ENCODE peak calls at places on chromosomes 2 and 18, in seven cellular contexts. G is adrenal gland; R is MM.1S; H is GM12864; N is CD4-positive, alpha-beta memory T cell; Z is cardiac fibroblast; X is OCI-LY7. U is an unnamed sample.

GRCh38 chr18:9720327-9720726 is 12.2 kb downstream of the RAB31 start:
- DNase-seq in X (no peak), G (no peak), Z (no peak), N (no peak), R (no peak), H (no peak), U (no peak)

GRCh38 chr18:5463390-5463789 is 80.4 kb downstream of the EPB41L3 start:
- DNase-seq in G (no peak), N (no peak), Z (peak), X (no peak), H (no peak), R (no peak), U (no peak)

GRCh38 chr2:80852808-80853139 is 548.2 kb upstream of the LRRTM1 start:
- DNase-seq in G (no peak), R (peak), N (no peak), H (no peak), X (peak), Z (no peak), U (no peak)

GRCh38 chr2:48914477-48915077 is 159.1 kb upstream of the LHCGR start:
- DNase-seq in R (peak), Z (no peak), N (no peak), G (no peak), H (no peak), X (no peak), U (no peak)

GRCh38 chr2:75595541-75596395 is 35.0 kb upstream of the EVA1A start:
- DNase-seq in G (no peak), Z (peak), X (no peak), H (no peak), R (no peak), N (no peak), U (no peak)

GRCh38 chr2:230774348-230774951 is 61.8 kb downstream of the CAB39 start:
- DNase-seq in R (no peak), G (no peak), H (no peak), X (no peak), Z (peak), N (no peak), U (no peak)

GRCh38 chr2:33213244-33213643 is 263.2 kb upstream of the RASGRP3 start:
- DNase-seq in R (no peak), H (no peak), G (no peak), Z (peak), X (no peak), N (no peak), U (no peak)

GRCh38 chr18:46427216-46427995 is 229.6 kb downstream of the LOXHD1 start:
- DNase-seq in X (no peak), R (no peak), H (no peak), N (no peak), G (no peak), Z (no peak), U (no peak)

GRCh38 chr18:28689591-28689990 is 512.7 kb upstream of the CDH2 start:
- DNase-seq in N (no peak), X (no peak), H (no peak), G (no peak), R (no peak), Z (no peak), U (no peak)

GRCh38 chr18:815353-815752 is 3.3 kb upstream of the YES1 start:
- DNase-seq in H (no peak), X (no peak), G (no peak), N (no peak), R (no peak), Z (no peak), U (no peak)

GRCh38 chr2:16407358-16407757 is 258.3 kb downstream of the CYRIA start:
- DNase-seq in R (no peak), G (no peak), Z (no peak), X (no peak), N (no peak), H (no peak), U (no peak)

GRCh38 chr2:73896362-73897239 is 3.8 kb downstream of the ACTG2 start:
- DNase-seq in H (no peak), R (no peak), X (no peak), Z (peak), G (no peak), N (peak), U (peak)

GRCh38 chr2:48043746-48044145 is 137.4 kb upstream of the FBXO11 start:
- DNase-seq in R (no peak), H (no peak), Z (peak), G (no peak), X (no peak), N (no peak), U (no peak)

GRCh38 chr2:70895998-70896764 is 39.5 kb upstream of the ATP6V1B1 start:
- DNase-seq in H (no peak), G (no peak), R (no peak), X (no peak), Z (no peak), N (no peak), U (no peak)

GRCh38 chr18:6414118-6414722 is 491 bp downstream of the L3MBTL4 start:
- DNase-seq in N (no peak), Z (no peak), R (peak), G (peak), H (no peak), X (no peak), U (no peak)

GRCh38 chr18:75074196-75075015 is 134.5 kb downstream of the PTGR3 start:
- DNase-seq in Z (no peak), H (no peak), G (no peak), X (no peak), R (no peak), N (no peak), U (no peak)

GRCh38 chr18:41761329-41762028 is 193.6 kb upstream of the PIK3C3 start:
- DNase-seq in H (no peak), N (no peak), G (peak), X (no peak), R (no peak), Z (peak), U (no peak)

GRCh38 chr18:24050916-24051255 is 36.3 kb downstream of the TTC39C start:
- DNase-seq in G (no peak), X (no peak), H (no peak), N (no peak), Z (no peak), R (no peak), U (no peak)

GRCh38 chr2:236575501-236575900 is 5.9 kb downstream of the ACKR3 start:
- DNase-seq in G (no peak), N (no peak), R (no peak), H (no peak), X (no peak), Z (no peak), U (no peak)

GRCh38 chr2:101679037-101679726 is 18.3 kb upstream of the MAP4K4 start:
- DNase-seq in G (no peak), N (no peak), H (no peak), Z (peak), X (no peak), R (no peak), U (no peak)

GRCh38 chr2:189648846-189649529 is 12.3 kb upstream of the ASNSD1 start:
- DNase-seq in Z (peak), N (no peak), H (no peak), X (no peak), G (no peak), R (no peak), U (no peak)

GRCh38 chr2:38167968-38168350 is 92.0 kb upstream of the CYP1B1 start:
- DNase-seq in H (no peak), R (no peak), X (no peak), N (no peak), Z (no peak), G (no peak), U (no peak)

GRCh38 chr2:13260401-13260800 is 543.7 kb downstream of the TRIB2 start:
- DNase-seq in G (no peak), R (no peak), H (no peak), N (no peak), Z (no peak), X (no peak), U (no peak)

GRCh38 chr2:107008843-107009242 is 122.9 kb upstream of the ST6GAL2 start:
- DNase-seq in X (no peak), H (no peak), G (no peak), Z (no peak), R (no peak), N (no peak), U (no peak)

GRCh38 chr2:132692816-132693215 is 22.8 kb upstream of the LYPD1 start:
- DNase-seq in G (no peak), N (no peak), R (no peak), X (no peak), H (no peak), Z (no peak), U (no peak)

GRCh38 chr2:227853204-227853629 is 18.2 kb upstream of the DAW1 start:
- DNase-seq in R (no peak), N (no peak), H (no peak), G (no peak), X (no peak), Z (peak), U (no peak)

GRCh38 chr2:99806758-99807157 is 316.9 kb upstream of the REV1 start:
- DNase-seq in X (no peak), N (no peak), R (no peak), H (no peak), Z (peak), G (no peak), U (no peak)

GRCh38 chr2:151478011-151478410 is 68.3 kb downstream of the RIF1 start:
- DNase-seq in R (no peak), G (no peak), H (no peak), Z (peak), X (no peak), N (no peak), U (no peak)

GRCh38 chr2:38377501-38378258 is 607 bp upstream of the ATL2 start:
- DNase-seq in H (no peak), G (peak), R (peak), Z (peak), N (no peak), X (peak), U (peak)

GRCh38 chr2:143939976-143940375 is 579.9 kb downstream of the ZEB2 start:
- DNase-seq in Z (peak), R (no peak), N (no peak), X (no peak), G (no peak), H (no peak), U (no peak)

DNA sequence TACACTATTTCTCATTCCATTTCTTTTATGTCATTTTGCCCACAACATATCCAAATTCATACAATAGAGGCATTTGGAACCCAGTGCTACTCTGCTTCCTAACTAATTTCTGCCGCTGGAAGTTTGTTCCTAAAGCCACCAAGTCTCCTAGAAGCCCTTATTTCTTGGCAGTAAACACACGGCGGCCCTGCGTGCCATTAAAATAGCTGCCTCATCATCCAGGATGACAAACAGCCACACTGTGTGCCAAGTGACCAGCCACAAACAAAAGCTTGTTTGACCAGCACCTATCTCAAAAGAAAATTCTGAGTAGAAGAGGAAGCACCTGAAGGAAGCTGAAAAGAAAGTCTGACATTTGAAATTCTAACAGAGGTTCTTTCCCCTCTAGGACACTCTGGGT is 64.2 kb downstream of the BCL11A start:
- DNase-seq in Z (no peak), G (no peak), H (no peak), R (no peak), X (no peak), N (no peak), U (no peak)
- H3K4me3 ChIP-seq in Z (no peak), G (no peak), H (no peak), R (no peak), X (no peak), N (no peak), U (no peak)

GRCh38 chr2:130186391-130186790 is 4.3 kb downstream of the MZT2B start:
- DNase-seq in X (no peak), G (no peak), Z (no peak), R (no peak), N (no peak), H (no peak), U (no peak)

GRCh38 chr2:130183500-130184373 is 1.7 kb downstream of the MZT2B start:
- DNase-seq in N (no peak), H (no peak), X (no peak), Z (peak), R (no peak), G (peak), U (no peak)

GRCh38 chr2:130187268-130187667 is 5.2 kb downstream of the MZT2B start:
- DNase-seq in X (no peak), N (no peak), R (no peak), G (no peak), Z (peak), H (no peak), U (no peak)

GRCh38 chr2:130185436-130185835 is 3.4 kb downstream of the MZT2B start:
- DNase-seq in N (no peak), G (no peak), Z (no peak), H (no peak), X (no peak), R (no peak), U (no peak)

GRCh38 chr2:130185896-130186295 is 3.8 kb downstream of the MZT2B start:
- DNase-seq in H (no peak), X (no peak), R (no peak), G (no peak), Z (no peak), N (no peak), U (no peak)
- H3K4me3 ChIP-seq in H (no peak), X (no peak), R (no peak), G (no peak), Z (no peak), N (no peak), U (no peak)

GRCh38 chr18:48390641-48391040 is 18.5 kb downstream of the ZBTB7C start:
- DNase-seq in G (peak), H (no peak), N (no peak), X (no peak), R (no peak), Z (no peak), U (no peak)
- H3K4me3 ChIP-seq in G (no peak), H (no peak), N (no peak), X (no peak), R (no peak), Z (no peak), U (no peak)

GRCh38 chr2:240519396-240520142 is 38.2 kb downstream of the ANKMY1 start:
- DNase-seq in N (no peak), G (no peak), R (no peak), H (no peak), Z (peak), X (no peak), U (no peak)
- H3K4me3 ChIP-seq in N (no peak), G (no peak), R (no peak), H (no peak), Z (no peak), X (no peak), U (no peak)

DNA sequence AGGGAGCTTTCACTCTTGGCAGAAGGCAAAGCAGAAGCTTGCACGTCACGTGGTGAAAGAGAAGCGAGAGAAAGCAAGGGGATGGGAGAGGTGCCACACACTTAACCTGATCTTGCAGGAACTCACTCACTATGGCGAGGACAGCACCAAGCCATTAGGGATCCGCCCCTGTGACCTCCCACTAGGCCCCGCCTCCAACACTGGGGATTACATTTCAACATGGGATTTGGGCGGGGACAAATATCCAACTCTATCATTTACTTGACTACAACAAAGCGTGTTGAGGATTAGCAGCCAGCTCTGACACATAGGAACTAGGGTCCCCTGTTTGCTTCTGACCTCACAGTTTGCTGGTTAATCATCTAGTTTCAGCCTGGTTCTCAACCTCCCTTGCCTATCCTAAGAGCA is 35.8 kb downstream of the LBH start:
- DNase-seq in N (peak), R (peak), Z (no peak), H (no peak), X (no peak), G (no peak), U (no peak)
- H3K4me3 ChIP-seq in N (no peak), R (no peak), Z (no peak), H (no peak), X (no peak), G (no peak), U (no peak)

GRCh38 chr18:23032030-23032582 is 99.0 kb downstream of the RBBP8 start:
- DNase-seq in R (no peak), H (no peak), G (no peak), N (no peak), X (no peak), Z (peak), U (no peak)
- H3K4me3 ChIP-seq in R (no peak), H (no peak), G (no peak), N (no peak), X (no peak), Z (no peak), U (no peak)

DNA sequence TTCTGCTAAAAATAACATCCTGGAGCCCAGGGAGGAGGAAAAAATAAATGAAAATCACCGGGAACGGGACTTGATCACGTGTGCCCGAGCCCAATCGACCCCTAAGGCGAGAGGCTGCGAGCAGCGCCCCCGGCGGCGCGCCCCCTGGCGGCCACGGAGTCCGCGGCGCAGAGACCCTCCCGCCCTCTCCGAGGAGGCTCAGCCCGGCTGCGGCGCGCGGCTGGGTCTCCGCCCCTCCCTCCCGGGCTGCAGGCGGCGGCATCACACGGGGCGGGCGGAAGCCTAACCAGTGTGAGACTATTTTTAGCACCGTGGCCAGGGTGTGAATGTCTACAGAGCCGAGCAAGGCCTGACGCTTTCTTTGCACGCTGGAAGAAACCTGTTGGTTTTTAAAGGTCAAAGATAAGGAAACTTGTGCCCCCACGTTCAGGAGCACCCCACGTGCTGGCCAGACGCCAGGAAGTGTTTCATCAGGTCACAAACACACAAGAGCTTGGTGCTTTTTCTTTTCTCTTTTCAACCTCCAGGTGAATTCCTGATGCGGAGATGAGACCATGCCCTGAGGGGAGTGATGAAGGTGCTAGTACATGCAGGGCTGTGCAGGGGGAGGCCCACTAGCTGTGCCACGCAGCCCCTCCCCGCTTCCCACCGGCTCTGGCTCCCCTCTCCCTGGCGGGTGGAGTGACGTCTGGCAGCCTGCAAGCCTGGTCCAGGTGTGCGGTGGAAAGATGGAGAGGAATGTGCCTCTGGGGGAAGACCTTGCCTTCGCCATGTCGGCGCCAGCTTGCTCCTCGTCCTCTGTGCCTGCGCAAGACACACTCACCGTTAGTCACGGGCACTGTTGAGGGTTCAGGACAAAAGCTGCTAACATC is 35.3 kb upstream of the DNMT3A start:
- DNase-seq in G (peak), H (peak), R (peak), N (peak), X (peak), Z (peak), U (peak)
- H3K4me3 ChIP-seq in G (no peak), H (peak), R (peak), N (no peak), X (peak), Z (peak), U (peak)

U was measured in Jurkat, Clone E6-1.